ENCODE peak calls at places on chromosomes 16 and 17, in nine cellular contexts. One of them, this sample, is unnamed.

GRCh38 chr17:81578561-81579225 is 26.5 kb upstream of the FAAP100 start:
- DNase-seq in OCI-LY7: no peak
- DNase-seq in GM23248: no peak
- DNase-seq in hepatocyte: no peak
- DNase-seq in neural progenitor cell: no peak
- DNase-seq in MM.1S: no peak
- DNase-seq in GM23338: no peak
- DNase-seq in SK-N-SH: no peak
- DNase-seq in HCT116: no peak
- DNase-seq in this sample: no peak

GRCh38 chr16:70678121-70678897 is 7.5 kb downstream of the MTSS2 start:
- DNase-seq in OCI-LY7: no peak
- DNase-seq in GM23248: no peak
- DNase-seq in hepatocyte: no peak
- DNase-seq in neural progenitor cell: no peak
- DNase-seq in MM.1S: no peak
- DNase-seq in GM23338: no peak
- DNase-seq in SK-N-SH: no peak
- DNase-seq in HCT116: no peak
- DNase-seq in this sample: no peak

GRCh38 chr16:71726491-71727319 is 2.2 kb upstream of the PHLPP2 start:
- DNase-seq in OCI-LY7: peak
- DNase-seq in GM23248: no peak
- DNase-seq in hepatocyte: no peak
- DNase-seq in neural progenitor cell: no peak
- DNase-seq in MM.1S: no peak
- DNase-seq in GM23338: no peak
- DNase-seq in SK-N-SH: no peak
- DNase-seq in HCT116: no peak
- DNase-seq in this sample: no peak

GRCh38 chr16:31819948-31820347 is 53.7 kb upstream of the ZNF267 start:
- DNase-seq in OCI-LY7: no peak
- DNase-seq in GM23248: no peak
- DNase-seq in hepatocyte: no peak
- DNase-seq in neural progenitor cell: no peak
- DNase-seq in MM.1S: no peak
- DNase-seq in GM23338: no peak
- DNase-seq in SK-N-SH: no peak
- DNase-seq in HCT116: no peak
- DNase-seq in this sample: no peak

GRCh38 chr17:6641374-6641818 is 536 bp downstream of the TXNDC17 start:
- DNase-seq in OCI-LY7: peak
- DNase-seq in GM23248: peak
- DNase-seq in hepatocyte: peak
- DNase-seq in neural progenitor cell: no peak
- DNase-seq in MM.1S: peak
- DNase-seq in GM23338: no peak
- DNase-seq in SK-N-SH: no peak
- DNase-seq in HCT116: no peak
- DNase-seq in this sample: peak

GRCh38 chr16:57422026-57422944 is 17.7 kb downstream of the CCL17 start:
- DNase-seq in OCI-LY7: peak
- DNase-seq in GM23248: peak
- DNase-seq in hepatocyte: peak
- DNase-seq in neural progenitor cell: peak
- DNase-seq in MM.1S: no peak
- DNase-seq in GM23338: peak
- DNase-seq in SK-N-SH: peak
- DNase-seq in HCT116: no peak
- DNase-seq in this sample: peak

GRCh38 chr16:54633943-54634362 is 296.7 kb upstream of the IRX5 start:
- DNase-seq in OCI-LY7: peak
- DNase-seq in GM23248: peak
- DNase-seq in hepatocyte: no peak
- DNase-seq in neural progenitor cell: peak
- DNase-seq in MM.1S: peak
- DNase-seq in GM23338: peak
- DNase-seq in SK-N-SH: no peak
- DNase-seq in HCT116: peak
- DNase-seq in this sample: no peak

GRCh38 chr16:66961065-66961744 is at the start of gene CES3:
- DNase-seq in OCI-LY7: peak
- DNase-seq in GM23248: peak
- DNase-seq in hepatocyte: peak
- DNase-seq in neural progenitor cell: peak
- DNase-seq in MM.1S: peak
- DNase-seq in GM23338: peak
- DNase-seq in SK-N-SH: peak
- DNase-seq in HCT116: peak
- DNase-seq in this sample: peak

GRCh38 chr16:68715471-68715870 is 21.6 kb upstream of the CDH1 start:
- DNase-seq in OCI-LY7: no peak
- DNase-seq in GM23248: no peak
- DNase-seq in hepatocyte: peak
- DNase-seq in neural progenitor cell: no peak
- DNase-seq in MM.1S: no peak
- DNase-seq in GM23338: no peak
- DNase-seq in SK-N-SH: no peak
- DNase-seq in HCT116: no peak
- DNase-seq in this sample: no peak

GRCh38 chr17:57092171-57092570 is 7.1 kb downstream of the AKAP1 start:
- DNase-seq in OCI-LY7: peak
- DNase-seq in GM23248: no peak
- DNase-seq in hepatocyte: no peak
- DNase-seq in neural progenitor cell: no peak
- DNase-seq in MM.1S: no peak
- DNase-seq in GM23338: no peak
- DNase-seq in SK-N-SH: no peak
- DNase-seq in HCT116: no peak
- DNase-seq in this sample: no peak

GRCh38 chr17:31269597-31269996 is 27.4 kb downstream of the OMG start:
- DNase-seq in OCI-LY7: no peak
- DNase-seq in GM23248: peak
- DNase-seq in hepatocyte: peak
- DNase-seq in neural progenitor cell: peak
- DNase-seq in MM.1S: no peak
- DNase-seq in GM23338: peak
- DNase-seq in SK-N-SH: no peak
- DNase-seq in HCT116: peak
- DNase-seq in this sample: peak

GRCh38 chr17:57130708-57131461 is 45.8 kb downstream of the AKAP1 start:
- DNase-seq in OCI-LY7: peak
- DNase-seq in GM23248: peak
- DNase-seq in hepatocyte: peak
- DNase-seq in neural progenitor cell: peak
- DNase-seq in MM.1S: peak
- DNase-seq in GM23338: peak
- DNase-seq in SK-N-SH: peak
- DNase-seq in HCT116: peak
- DNase-seq in this sample: peak

GRCh38 chr17:12618557-12618956 is 47.1 kb upstream of the MYOCD start:
- DNase-seq in OCI-LY7: no peak
- DNase-seq in GM23248: peak
- DNase-seq in hepatocyte: no peak
- DNase-seq in neural progenitor cell: no peak
- DNase-seq in MM.1S: no peak
- DNase-seq in GM23338: no peak
- DNase-seq in SK-N-SH: no peak
- DNase-seq in HCT116: no peak
- DNase-seq in this sample: no peak

GRCh38 chr16:85514295-85514600 is 98.9 kb upstream of the GSE1 start:
- DNase-seq in OCI-LY7: no peak
- DNase-seq in GM23248: no peak
- DNase-seq in hepatocyte: no peak
- DNase-seq in neural progenitor cell: no peak
- DNase-seq in MM.1S: no peak
- DNase-seq in GM23338: no peak
- DNase-seq in SK-N-SH: no peak
- DNase-seq in HCT116: no peak
- DNase-seq in this sample: peak

GRCh38 chr16:78775161-78775561 is 675.7 kb downstream of the WWOX start:
- DNase-seq in OCI-LY7: no peak
- DNase-seq in GM23248: no peak
- DNase-seq in hepatocyte: no peak
- DNase-seq in neural progenitor cell: no peak
- DNase-seq in MM.1S: no peak
- DNase-seq in GM23338: no peak
- DNase-seq in SK-N-SH: no peak
- DNase-seq in HCT116: no peak
- DNase-seq in this sample: no peak

GRCh38 chr16:30582611-30583340 is 2.7 kb downstream of the ZNF785 start:
- DNase-seq in OCI-LY7: no peak
- DNase-seq in GM23248: no peak
- DNase-seq in hepatocyte: no peak
- DNase-seq in neural progenitor cell: no peak
- DNase-seq in MM.1S: no peak
- DNase-seq in GM23338: no peak
- DNase-seq in SK-N-SH: no peak
- DNase-seq in HCT116: no peak
- DNase-seq in this sample: no peak

GRCh38 chr16:15434425-15435215 is at the start of gene BMERB1:
- DNase-seq in OCI-LY7: no peak
- DNase-seq in GM23248: peak
- DNase-seq in hepatocyte: peak
- DNase-seq in neural progenitor cell: peak
- DNase-seq in MM.1S: peak
- DNase-seq in GM23338: peak
- DNase-seq in SK-N-SH: peak
- DNase-seq in HCT116: peak
- DNase-seq in this sample: peak

GRCh38 chr16:2147378-2147777 is 1.0 kb upstream of the RAB26 start:
- DNase-seq in OCI-LY7: no peak
- DNase-seq in GM23248: no peak
- DNase-seq in hepatocyte: no peak
- DNase-seq in neural progenitor cell: no peak
- DNase-seq in MM.1S: no peak
- DNase-seq in GM23338: no peak
- DNase-seq in SK-N-SH: no peak
- DNase-seq in HCT116: no peak
- DNase-seq in this sample: no peak

GRCh38 chr16:2148714-2149629 is 547 bp downstream of the RAB26 start:
- DNase-seq in OCI-LY7: peak
- DNase-seq in GM23248: peak
- DNase-seq in hepatocyte: peak
- DNase-seq in neural progenitor cell: peak
- DNase-seq in MM.1S: peak
- DNase-seq in GM23338: peak
- DNase-seq in SK-N-SH: peak
- DNase-seq in HCT116: no peak
- DNase-seq in this sample: peak

GRCh38 chr16:2146739-2147138 is 1.7 kb upstream of the RAB26 start:
- DNase-seq in OCI-LY7: no peak
- DNase-seq in GM23248: no peak
- DNase-seq in hepatocyte: no peak
- DNase-seq in neural progenitor cell: no peak
- DNase-seq in MM.1S: no peak
- DNase-seq in GM23338: peak
- DNase-seq in SK-N-SH: no peak
- DNase-seq in HCT116: no peak
- DNase-seq in this sample: no peak

GRCh38 chr16:2149630-2150417 is 1.4 kb downstream of the RAB26 start:
- DNase-seq in OCI-LY7: peak
- DNase-seq in GM23248: no peak
- DNase-seq in hepatocyte: no peak
- DNase-seq in neural progenitor cell: peak
- DNase-seq in MM.1S: peak
- DNase-seq in GM23338: peak
- DNase-seq in SK-N-SH: no peak
- DNase-seq in HCT116: no peak
- DNase-seq in this sample: peak

DNA sequence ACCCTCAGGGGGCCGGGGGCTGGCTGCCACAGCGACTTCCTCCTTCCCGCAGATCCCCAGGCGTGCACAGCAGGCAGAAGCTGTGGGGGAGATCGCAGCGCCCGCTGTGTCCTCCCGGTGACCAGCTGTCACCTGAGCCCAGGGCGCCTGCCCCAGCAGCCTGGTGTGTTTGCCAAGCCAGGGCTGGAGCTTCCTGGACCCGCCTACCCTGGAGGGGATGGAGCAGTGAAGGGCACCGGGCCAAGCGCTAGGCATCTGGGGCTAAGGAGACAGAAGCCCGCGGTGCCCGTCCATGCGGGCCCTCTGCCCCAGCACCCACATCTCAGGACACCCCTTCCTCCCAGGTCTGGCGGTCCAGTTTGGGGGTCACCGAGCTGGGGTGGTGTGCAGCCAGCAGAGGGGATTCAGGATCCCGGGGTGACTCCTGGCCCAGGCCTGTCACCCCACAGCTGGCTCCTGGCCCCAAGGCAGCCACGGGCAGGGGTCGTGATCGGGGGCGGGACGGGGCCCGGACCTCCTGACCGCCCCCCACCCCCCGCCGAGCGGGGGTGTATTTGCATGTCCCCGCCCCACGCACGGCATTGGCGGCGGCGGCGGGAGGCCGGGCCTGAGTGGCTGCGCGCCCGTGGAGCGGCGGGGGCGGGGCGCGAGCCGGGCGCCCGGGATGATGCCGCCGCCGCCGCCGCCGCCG is at the start of gene RAB26:
- DNase-seq in OCI-LY7: peak
- DNase-seq in GM23248: peak
- DNase-seq in hepatocyte: peak
- DNase-seq in neural progenitor cell: peak
- DNase-seq in MM.1S: peak
- DNase-seq in GM23338: peak
- DNase-seq in SK-N-SH: peak
- DNase-seq in HCT116: no peak
- DNase-seq in this sample: peak
- TF ChIP-seq EZH2phosphoT487 in OCI-LY7: no peak
- TF ChIP-seq EZH2phosphoT487 in GM23248: no peak
- TF ChIP-seq EZH2phosphoT487 in hepatocyte: no peak
- TF ChIP-seq EZH2phosphoT487 in neural progenitor cell: no peak
- TF ChIP-seq EZH2phosphoT487 in MM.1S: no peak
- TF ChIP-seq EZH2phosphoT487 in GM23338: no peak
- TF ChIP-seq EZH2phosphoT487 in SK-N-SH: no peak
- TF ChIP-seq EZH2phosphoT487 in HCT116: no peak
- TF ChIP-seq EZH2phosphoT487 in this sample: no peak

GRCh38 chr16:73873643-73874042 is 423.0 kb upstream of the PSMD7 start:
- DNase-seq in OCI-LY7: no peak
- DNase-seq in GM23248: no peak
- DNase-seq in hepatocyte: no peak
- DNase-seq in neural progenitor cell: no peak
- DNase-seq in MM.1S: no peak
- DNase-seq in GM23338: no peak
- DNase-seq in SK-N-SH: no peak
- DNase-seq in HCT116: no peak
- DNase-seq in this sample: no peak
- TF ChIP-seq EZH2phosphoT487 in OCI-LY7: no peak
- TF ChIP-seq EZH2phosphoT487 in GM23248: no peak
- TF ChIP-seq EZH2phosphoT487 in hepatocyte: no peak
- TF ChIP-seq EZH2phosphoT487 in neural progenitor cell: no peak
- TF ChIP-seq EZH2phosphoT487 in MM.1S: no peak
- TF ChIP-seq EZH2phosphoT487 in GM23338: no peak
- TF ChIP-seq EZH2phosphoT487 in SK-N-SH: no peak
- TF ChIP-seq EZH2phosphoT487 in HCT116: no peak
- TF ChIP-seq EZH2phosphoT487 in this sample: no peak

GRCh38 chr17:18235743-18236256 is 10.4 kb downstream of the LLGL1 start:
- DNase-seq in OCI-LY7: no peak
- DNase-seq in GM23248: peak
- DNase-seq in hepatocyte: no peak
- DNase-seq in neural progenitor cell: no peak
- DNase-seq in MM.1S: no peak
- DNase-seq in GM23338: no peak
- DNase-seq in SK-N-SH: no peak
- DNase-seq in HCT116: no peak
- DNase-seq in this sample: peak
- TF ChIP-seq EZH2phosphoT487 in OCI-LY7: no peak
- TF ChIP-seq EZH2phosphoT487 in GM23248: no peak
- TF ChIP-seq EZH2phosphoT487 in hepatocyte: no peak
- TF ChIP-seq EZH2phosphoT487 in neural progenitor cell: no peak
- TF ChIP-seq EZH2phosphoT487 in MM.1S: no peak
- TF ChIP-seq EZH2phosphoT487 in GM23338: no peak
- TF ChIP-seq EZH2phosphoT487 in SK-N-SH: no peak
- TF ChIP-seq EZH2phosphoT487 in HCT116: no peak
- TF ChIP-seq EZH2phosphoT487 in this sample: no peak

GRCh38 chr17:36120221-36120620 is 16.6 kb downstream of the CCL4 start:
- DNase-seq in OCI-LY7: no peak
- DNase-seq in GM23248: no peak
- DNase-seq in hepatocyte: no peak
- DNase-seq in neural progenitor cell: no peak
- DNase-seq in MM.1S: no peak
- DNase-seq in GM23338: no peak
- DNase-seq in SK-N-SH: no peak
- DNase-seq in HCT116: no peak
- DNase-seq in this sample: no peak
- TF ChIP-seq EZH2phosphoT487 in OCI-LY7: no peak
- TF ChIP-seq EZH2phosphoT487 in GM23248: no peak
- TF ChIP-seq EZH2phosphoT487 in hepatocyte: no peak
- TF ChIP-seq EZH2phosphoT487 in neural progenitor cell: no peak
- TF ChIP-seq EZH2phosphoT487 in MM.1S: no peak
- TF ChIP-seq EZH2phosphoT487 in GM23338: no peak
- TF ChIP-seq EZH2phosphoT487 in SK-N-SH: no peak
- TF ChIP-seq EZH2phosphoT487 in HCT116: no peak
- TF ChIP-seq EZH2phosphoT487 in this sample: no peak

This sample was measured in PC-3.